ENCODE peak calls at places on chromosomes 1 and 21, in six cellular contexts. Q is uterus, X is lower lobe of right lung, G is PC-3, A is HCT116, H is breast epithelium. Y is an unnamed sample.
A peak's percentile ranks its signal among the peaks of the same experiment; 100 is the strongest.

GRCh38 chr1:159972443-159973205 is 18.6 kb upstream of the SLAMF9 start:
- DNase-seq in H (no peak), X (no peak), G (no peak), A (no peak), Q (no peak), Y (no peak)

GRCh38 chr1:109714661-109715372 is 2.8 kb downstream of the GSTM5 start:
- DNase-seq in H (no peak), Q (no peak), X (no peak), G (no peak), A (no peak), Y (no peak)

GRCh38 chr1:43716559-43717281 is 9.4 kb downstream of the ST3GAL3 start:
- DNase-seq in X (no peak), Q (no peak), G (no peak), H (no peak), A (no peak), Y (no peak)

GRCh38 chr1:156262461-156263287 is 14.8 kb upstream of the PAQR6 start:
- DNase-seq in A (no peak), H (no peak), Q (no peak), X (no peak), G (peak; percentile 98), Y (no peak)

GRCh38 chr21:44881586-44881939 is 8.1 kb upstream of the PTTG1IP start:
- DNase-seq in Q (no peak), G (no peak), H (no peak), X (no peak), A (no peak), Y (no peak)

GRCh38 chr1:55724551-55725325 is 509.6 kb upstream of the USP24 start:
- DNase-seq in H (no peak), X (no peak), A (no peak), Q (no peak), G (peak; percentile 51), Y (no peak)

GRCh38 chr1:104019675-104020049 is 270.0 kb downstream of the AMY1C start:
- DNase-seq in H (no peak), A (no peak), Q (no peak), X (no peak), G (no peak), Y (no peak)

GRCh38 chr1:228316589-228317387 is 89.8 kb downstream of the TRIM11 start:
- DNase-seq in A (no peak), X (peak; percentile 40), Q (peak; percentile 9), H (no peak), G (no peak), Y (no peak)

GRCh38 chr1:227603327-227603726 is 40.0 kb downstream of the ZNF678 start:
- DNase-seq in H (no peak), Q (no peak), G (no peak), A (no peak), X (no peak), Y (no peak)

GRCh38 chr21:39073063-39073462 is 110.2 kb downstream of the PSMG1 start:
- DNase-seq in X (no peak), G (no peak), H (no peak), A (no peak), Q (no peak), Y (no peak)

GRCh38 chr1:243818978-243819377 is 31.1 kb downstream of the AKT3 start:
- DNase-seq in A (no peak), X (no peak), G (no peak), Q (no peak), H (no peak), Y (no peak)

GRCh38 chr21:42061866-42062542 is 9.1 kb upstream of the UMODL1 start:
- DNase-seq in Q (no peak), H (no peak), X (no peak), A (no peak), G (no peak), Y (peak; percentile 66)

GRCh38 chr1:44266400-44267344 is 53.4 kb downstream of the DMAP1 start:
- DNase-seq in X (no peak), H (no peak), G (no peak), A (no peak), Q (no peak), Y (no peak)

GRCh38 chr1:215872658-215873057 is 305.6 kb downstream of the KCTD3 start:
- DNase-seq in A (no peak), G (no peak), H (no peak), X (no peak), Q (no peak), Y (no peak)

GRCh38 chr1:111965781-111966453 is 23.6 kb downstream of the KCND3 start:
- DNase-seq in H (no peak), A (no peak), X (no peak), Q (no peak), G (no peak), Y (no peak)

GRCh38 chr1:201505505-201505893 is 1.4 kb downstream of the CSRP1 start:
- DNase-seq in G (peak; percentile 74), Q (no peak), H (no peak), A (no peak), X (no peak), Y (no peak)

GRCh38 chr1:60280764-60281278 is 207.3 kb upstream of the C1orf87 start:
- DNase-seq in Q (no peak), H (no peak), X (no peak), G (no peak), A (no peak), Y (no peak)

GRCh38 chr1:211566431-211567025 is 12.4 kb downstream of the SLC30A1 start:
- DNase-seq in Q (no peak), G (no peak), X (no peak), H (no peak), A (no peak), Y (no peak)

GRCh38 chr1:226643167-226643566 is 94.6 kb downstream of the STUM start:
- DNase-seq in G (peak; percentile 88), Q (peak; percentile 62), A (peak; percentile 34), H (no peak), X (peak; percentile 72), Y (peak; percentile 66)

GRCh38 chr1:101203812-101204540 is 32.8 kb upstream of the S1PR1 start:
- DNase-seq in G (peak; percentile 5), X (no peak), Q (no peak), A (no peak), H (no peak), Y (no peak)

GRCh38 chr1:235468970-235469369 is 35.3 kb downstream of the B3GALNT2 start:
- DNase-seq in A (peak; percentile 56), X (no peak), Q (no peak), H (no peak), G (peak; percentile 79), Y (no peak)

GRCh38 chr21:36551731-36552457 is 72.0 kb upstream of the CLDN14 start:
- DNase-seq in G (no peak), H (no peak), X (no peak), Q (peak; percentile 31), A (no peak), Y (no peak)

GRCh38 chr1:198291924-198292323 is 135.1 kb downstream of the NEK7 start:
- DNase-seq in A (no peak), G (no peak), H (no peak), Q (no peak), X (no peak), Y (no peak)

GRCh38 chr21:36089946-36090345 is 20.1 kb downstream of the CBR1 start:
- DNase-seq in X (no peak), G (no peak), H (peak; percentile 39), Q (no peak), A (no peak), Y (no peak)

GRCh38 chr1:183235503-183235902 is 49.4 kb downstream of the LAMC2 start:
- DNase-seq in Q (peak; percentile 38), G (no peak), A (no peak), H (no peak), X (no peak), Y (no peak)
- H3K4me3 ChIP-seq in Q (no peak overlapping the region), G (peak overlapping the region; percentile 54), A (peak overlapping the region; percentile 54), H (no peak overlapping the region), X (peak overlapping the region; percentile 37), Y (no peak overlapping the region)

GRCh38 chr1:174337000-174337681 is 110.6 kb upstream of the GPR52 start:
- DNase-seq in A (no peak), H (no peak), G (no peak), Q (no peak), X (no peak), Y (no peak)
- H3K27ac ChIP-seq in A (no peak overlapping the region), H (no peak overlapping the region), G (no peak overlapping the region), Q (no peak overlapping the region), X (no peak overlapping the region), Y (no peak overlapping the region)

DNA sequence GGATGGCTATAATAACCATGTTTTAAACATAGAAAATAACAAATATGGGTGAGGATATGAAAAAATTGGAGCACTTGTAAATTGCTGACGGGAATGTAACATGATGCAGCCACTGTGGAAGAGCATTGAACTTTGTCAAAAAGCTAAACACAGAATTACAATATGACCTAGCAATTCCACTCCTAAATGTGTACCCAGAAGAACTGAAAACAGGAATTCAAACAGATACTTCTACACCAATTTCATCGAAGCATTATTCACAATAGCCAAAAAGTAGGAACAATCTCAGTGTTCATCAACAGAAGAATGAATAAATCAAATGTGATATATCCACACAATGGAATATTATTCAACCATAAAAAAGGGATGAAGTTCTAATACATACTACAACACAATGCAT is 32.7 kb upstream of the COA6 start:
- DNase-seq in G (no peak), X (no peak), H (no peak), A (no peak), Q (no peak), Y (no peak)
- H3K9me3 ChIP-seq in G (peaks cover 14% of the 10 kb centered on the region), X (peaks cover 24% of the 10 kb centered on the region), H (peaks cover 13% of the 10 kb centered on the region), A (peaks cover 9% of the 10 kb centered on the region), Q (no peaks in the 10 kb centered on the region), Y (peaks cover 7% of the 10 kb centered on the region)

GRCh38 chr1:147246044-147246690 is 3.7 kb downstream of the CHD1L start:
- DNase-seq in G (no peak), Q (no peak), X (no peak), A (no peak), H (no peak), Y (no peak)

GRCh38 chr1:147245129-147245528 is 2.6 kb downstream of the CHD1L start:
- DNase-seq in Q (no peak), G (no peak), A (no peak), H (no peak), X (no peak), Y (no peak)

GRCh38 chr1:147247656-147248238 is 5.3 kb downstream of the CHD1L start:
- DNase-seq in X (no peak), H (no peak), A (no peak), Q (no peak), G (no peak), Y (no peak)

GRCh38 chr1:147245586-147246021 is 3.1 kb downstream of the CHD1L start:
- DNase-seq in G (peak; percentile 37), X (no peak), Q (no peak), H (no peak), A (no peak), Y (no peak)

DNA sequence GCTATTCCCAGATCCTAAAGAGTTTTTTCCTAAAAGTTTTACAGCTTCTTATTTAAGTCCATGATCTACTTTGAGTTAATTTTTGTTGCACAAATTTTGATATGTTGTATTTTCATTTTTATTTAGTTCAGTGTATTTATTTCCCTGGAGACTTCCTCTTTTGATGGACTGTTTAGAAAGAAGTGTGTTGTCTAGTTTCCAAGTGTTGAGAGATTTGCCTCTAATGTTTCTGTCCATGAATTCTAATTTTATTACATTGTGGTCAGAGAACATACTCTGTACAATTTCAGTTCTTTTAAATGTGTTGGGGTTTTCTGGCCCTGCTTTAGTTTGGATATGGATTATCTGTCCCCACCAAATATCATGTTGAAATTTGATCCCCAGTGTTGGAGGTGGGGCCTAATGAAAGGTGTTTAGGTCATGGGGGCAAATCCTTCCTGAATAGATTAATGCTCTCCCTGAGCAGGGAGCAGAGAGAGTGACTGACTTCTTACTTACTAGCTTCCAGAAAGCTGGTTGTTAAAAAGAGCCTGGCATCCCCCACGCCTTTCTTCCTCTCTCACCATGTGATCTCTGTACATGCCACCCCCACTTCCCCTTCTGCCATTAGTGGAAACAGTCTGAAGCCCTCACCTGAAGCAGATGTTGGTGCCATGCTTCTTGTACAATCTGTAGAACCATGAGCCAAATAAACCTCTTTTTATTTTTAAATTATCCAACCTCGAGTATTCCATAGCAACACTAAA is 4.6 kb downstream of the CHD1L start:
- DNase-seq in A (no peak), H (no peak), Q (no peak), G (no peak), X (no peak), Y (no peak)
- H3K4me3 ChIP-seq in A (no peak overlapping the region), H (no peak overlapping the region), Q (no peak overlapping the region), G (no peak overlapping the region), X (no peak overlapping the region), Y (no peak overlapping the region)